ENCODE peak calls at places on chromosome 3, in five cellular contexts. F is PC-9; V is AG04450; G is CD4-positive, alpha-beta T cell; M is IMR-90. B is an unnamed sample.

GRCh38 chr3:26624209-26624775 is 1.7 kb downstream of the LRRC3B start:
- DNase-seq in F (no peak), V (no peak), G (no peak), M (no peak), B (no peak)

GRCh38 chr3:128343287-128344045 is 123.2 kb downstream of the DNAJB8 start:
- DNase-seq in F (peak), V (peak), G (no peak), M (peak), B (no peak)

GRCh38 chr3:60809857-60810256 is 441.4 kb downstream of the FHIT start:
- DNase-seq in F (peak), V (no peak), G (no peak), M (no peak), B (no peak)

GRCh38 chr3:138945646-138946553 is 1.0 kb downstream of the FOXL2 start:
- DNase-seq in F (no peak), V (no peak), G (no peak), M (peak), B (no peak)

GRCh38 chr3:62184559-62184958 is 188.8 kb downstream of the FEZF2 start:
- DNase-seq in F (no peak), V (no peak), G (no peak), M (no peak), B (no peak)

GRCh38 chr3:125050486-125051172 is 5.2 kb downstream of the HEG1 start:
- DNase-seq in F (no peak), V (no peak), G (no peak), M (no peak), B (no peak)

GRCh38 chr3:140117111-140117526 is 182.1 kb downstream of the CLSTN2 start:
- DNase-seq in F (no peak), V (no peak), G (no peak), M (no peak), B (no peak)

GRCh38 chr3:38992117-38992779 is 59.5 kb downstream of the SCN11A start:
- DNase-seq in F (no peak), V (peak), G (no peak), M (peak), B (no peak)

GRCh38 chr3:33173103-33173502 is 45.5 kb downstream of the SUSD5 start:
- DNase-seq in F (no peak), V (no peak), G (no peak), M (no peak), B (no peak)

GRCh38 chr3:9098716-9099675 is 135.7 kb upstream of the RAD18 start:
- DNase-seq in F (peak), V (no peak), G (no peak), M (no peak), B (no peak)

GRCh38 chr3:150330872-150331271 is 77.2 kb upstream of the TSC22D2 start:
- DNase-seq in F (no peak), V (no peak), G (no peak), M (no peak), B (no peak)

GRCh38 chr3:22392859-22393258 is 641.8 kb upstream of the ZNF385D start:
- DNase-seq in F (no peak), V (no peak), G (no peak), M (no peak), B (no peak)

GRCh38 chr3:141828487-141829284 is 47.8 kb upstream of the ATP1B3 start:
- DNase-seq in F (peak), V (no peak), G (no peak), M (peak), B (no peak)

GRCh38 chr3:32313723-32314473 is 75.4 kb downstream of the CMTM8 start:
- DNase-seq in F (peak), V (no peak), G (no peak), M (peak), B (no peak)

GRCh38 chr3:37861540-37862051 is at the start of gene CTDSPL:
- DNase-seq in F (peak), V (no peak), G (no peak), M (peak), B (no peak)

GRCh38 chr3:163745204-163745603 is 1333.1 kb downstream of the SI start:
- DNase-seq in F (no peak), V (no peak), G (no peak), M (no peak), B (no peak)

DNA sequence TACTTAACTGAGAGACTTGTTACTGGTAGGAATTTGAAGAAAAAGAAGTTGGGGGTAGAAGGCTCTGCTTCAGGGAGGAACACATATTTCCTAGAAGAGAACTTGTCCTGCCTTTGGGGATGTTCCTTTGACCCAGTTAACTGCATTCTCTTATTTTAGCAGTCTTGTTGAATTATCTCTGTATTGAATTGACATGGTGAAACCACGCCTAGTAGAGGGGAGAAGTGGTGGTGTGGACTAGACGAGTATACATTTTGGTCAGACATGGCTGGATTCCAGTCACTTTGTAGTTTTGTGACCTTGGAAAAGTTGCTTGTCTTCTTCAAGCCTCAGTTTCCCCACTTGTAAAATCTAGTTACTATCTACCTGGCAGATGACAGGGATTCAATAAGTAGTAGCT is 87.8 kb downstream of the FNDC3B start:
- DNase-seq in F (no peak), V (no peak), G (no peak), M (no peak), B (no peak)
- H3K27ac ChIP-seq in F (peak), V (no peak), G (no peak), M (no peak), B (no peak)

DNA sequence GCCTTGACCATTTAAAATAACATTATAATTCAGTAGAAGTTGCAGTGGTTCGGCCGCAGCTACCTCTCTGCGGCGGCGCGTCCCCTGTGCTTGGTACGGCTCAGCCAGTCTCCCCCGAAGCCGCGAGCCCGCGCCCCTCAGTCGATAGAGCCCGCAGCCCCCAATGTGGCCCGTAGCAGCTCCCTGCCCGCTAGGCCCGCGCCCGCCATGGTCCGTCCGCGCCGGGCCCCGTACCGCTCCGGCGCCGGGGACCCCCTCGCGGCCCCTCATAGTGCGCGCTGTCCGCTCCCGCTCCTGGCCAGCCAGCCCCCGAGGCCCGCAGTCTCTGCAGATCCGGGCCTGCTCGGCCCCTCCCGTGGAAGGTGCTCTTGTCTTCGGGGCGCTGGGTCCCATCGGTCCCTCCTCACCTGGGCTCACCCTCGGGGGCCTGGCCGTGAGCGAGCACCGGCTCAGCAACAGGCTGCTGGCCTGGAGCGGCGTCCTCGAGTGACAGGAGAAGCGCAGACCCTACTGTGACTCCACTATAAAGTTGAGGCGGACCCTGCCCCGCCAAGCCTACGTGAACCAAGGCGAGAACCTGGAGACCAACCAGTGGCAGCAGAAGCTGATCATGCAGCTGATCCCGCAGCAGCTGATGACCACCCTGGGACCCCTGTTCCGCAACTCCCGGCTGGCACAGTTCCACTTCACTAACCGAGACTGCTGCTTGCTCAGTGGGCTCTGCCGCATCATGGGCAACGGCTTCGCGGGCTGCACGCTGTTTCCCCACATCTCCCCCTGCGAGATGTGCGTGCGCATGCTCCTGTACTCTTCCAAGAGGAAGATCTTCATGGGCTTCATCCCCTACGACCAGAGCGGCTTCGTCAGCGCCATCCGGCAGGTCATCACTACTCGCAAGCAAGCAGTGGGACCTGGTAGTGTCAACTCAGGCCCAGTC is 21.8 kb upstream of the GPR156 start:
- DNase-seq in F (no peak), V (no peak), G (no peak), M (no peak), B (no peak)
- H3K27ac ChIP-seq in F (no peak), V (no peak), G (no peak), M (no peak), B (no peak)

GRCh38 chr3:194482196-194482593 is 4.6 kb downstream of the ATP13A3 start:
- DNase-seq in F (no peak), V (no peak), G (no peak), M (no peak), B (no peak)
- H3K27ac ChIP-seq in F (peak), V (no peak), G (no peak), M (peak), B (no peak)

DNA sequence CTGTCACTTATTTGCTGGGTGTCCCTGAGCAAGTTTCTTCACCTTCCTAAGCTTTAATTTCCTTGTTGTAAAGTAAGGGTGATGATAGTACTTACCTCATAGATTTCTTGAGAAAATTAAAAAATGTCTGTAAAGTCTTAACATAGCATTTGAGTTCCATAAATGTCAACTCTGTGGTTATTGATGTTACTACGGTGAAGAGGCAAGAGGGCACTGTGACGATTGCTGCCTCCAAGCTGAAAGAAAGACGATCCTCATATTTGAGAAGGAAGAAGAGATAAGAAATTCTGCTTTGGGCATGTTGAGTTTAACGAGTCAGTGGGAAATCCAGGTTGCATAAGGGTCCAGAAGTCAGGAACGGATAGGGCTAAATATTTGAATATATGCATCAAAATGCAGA is 240.8 kb upstream of the ZPLD1 start:
- DNase-seq in F (no peak), V (no peak), G (no peak), M (no peak), B (no peak)
- H3K27ac ChIP-seq in F (no peak), V (no peak), G (no peak), M (no peak), B (no peak)

GRCh38 chr3:188605231-188605630 is 451.3 kb downstream of the LPP start:
- DNase-seq in F (no peak), V (no peak), G (no peak), M (no peak), B (no peak)
- H3K27ac ChIP-seq in F (no peak), V (no peak), G (no peak), M (no peak), B (no peak)

B was measured in CD8-positive, alpha-beta memory T cell.